ENCODE peak calls at places on chromosomes 13 and 19, in eight cellular contexts. One of them, this sample, is unnamed.

GRCh38 chr13:98677398-98677797 is 75.1 kb downstream of the SLC15A1 start:
- DNase-seq in activated B cell treated with CpG ODN at 0.5 μM for 24 hours: no peak
- DNase-seq in B cell: no peak
- DNase-seq in RWPE2: no peak
- DNase-seq in neural crest cell: no peak
- DNase-seq in progenitor cell of endocrine pancreas: no peak
- DNase-seq in heart left ventricle: no peak
- DNase-seq in neural progenitor cell: no peak
- DNase-seq in this sample: no peak

GRCh38 chr19:19053508-19054314 is 10.1 kb upstream of the SLC25A42 start:
- DNase-seq in activated B cell treated with CpG ODN at 0.5 μM for 24 hours: peak
- DNase-seq in B cell: peak
- DNase-seq in RWPE2: no peak
- DNase-seq in neural crest cell: peak
- DNase-seq in progenitor cell of endocrine pancreas: peak
- DNase-seq in heart left ventricle: peak
- DNase-seq in neural progenitor cell: peak
- DNase-seq in this sample: peak

GRCh38 chr19:55158848-55159793 is 1.6 kb upstream of the TNNI3 start:
- DNase-seq in activated B cell treated with CpG ODN at 0.5 μM for 24 hours: no peak
- DNase-seq in B cell: no peak
- DNase-seq in RWPE2: no peak
- DNase-seq in neural crest cell: no peak
- DNase-seq in progenitor cell of endocrine pancreas: no peak
- DNase-seq in heart left ventricle: peak
- DNase-seq in neural progenitor cell: no peak
- DNase-seq in this sample: no peak

GRCh38 chr13:24168980-24169379 is 8.5 kb downstream of the SPATA13 start:
- DNase-seq in activated B cell treated with CpG ODN at 0.5 μM for 24 hours: no peak
- DNase-seq in B cell: no peak
- DNase-seq in RWPE2: no peak
- DNase-seq in neural crest cell: no peak
- DNase-seq in progenitor cell of endocrine pancreas: no peak
- DNase-seq in heart left ventricle: no peak
- DNase-seq in neural progenitor cell: no peak
- DNase-seq in this sample: no peak

GRCh38 chr19:42254083-42254849 is 662 bp downstream of the ERF start:
- DNase-seq in activated B cell treated with CpG ODN at 0.5 μM for 24 hours: peak
- DNase-seq in B cell: peak
- DNase-seq in RWPE2: no peak
- DNase-seq in neural crest cell: peak
- DNase-seq in progenitor cell of endocrine pancreas: peak
- DNase-seq in heart left ventricle: peak
- DNase-seq in neural progenitor cell: peak
- DNase-seq in this sample: peak

GRCh38 chr13:75132800-75133695 is 348.9 kb downstream of the TBC1D4 start:
- DNase-seq in activated B cell treated with CpG ODN at 0.5 μM for 24 hours: no peak
- DNase-seq in B cell: no peak
- DNase-seq in RWPE2: no peak
- DNase-seq in neural crest cell: no peak
- DNase-seq in progenitor cell of endocrine pancreas: no peak
- DNase-seq in heart left ventricle: no peak
- DNase-seq in neural progenitor cell: no peak
- DNase-seq in this sample: no peak

GRCh38 chr13:24668511-24668910 is 11.7 kb upstream of the ATP12A start:
- DNase-seq in activated B cell treated with CpG ODN at 0.5 μM for 24 hours: no peak
- DNase-seq in B cell: no peak
- DNase-seq in RWPE2: no peak
- DNase-seq in neural crest cell: no peak
- DNase-seq in progenitor cell of endocrine pancreas: no peak
- DNase-seq in heart left ventricle: no peak
- DNase-seq in neural progenitor cell: no peak
- DNase-seq in this sample: no peak

GRCh38 chr13:28434934-28435333 is 60.0 kb downstream of the FLT1 start:
- DNase-seq in activated B cell treated with CpG ODN at 0.5 μM for 24 hours: no peak
- DNase-seq in B cell: no peak
- DNase-seq in RWPE2: no peak
- DNase-seq in neural crest cell: no peak
- DNase-seq in progenitor cell of endocrine pancreas: no peak
- DNase-seq in heart left ventricle: no peak
- DNase-seq in neural progenitor cell: no peak
- DNase-seq in this sample: no peak

GRCh38 chr13:26914624-26915023 is 154.0 kb upstream of the GPR12 start:
- DNase-seq in activated B cell treated with CpG ODN at 0.5 μM for 24 hours: no peak
- DNase-seq in B cell: no peak
- DNase-seq in RWPE2: no peak
- DNase-seq in neural crest cell: no peak
- DNase-seq in progenitor cell of endocrine pancreas: no peak
- DNase-seq in heart left ventricle: no peak
- DNase-seq in neural progenitor cell: no peak
- DNase-seq in this sample: no peak

GRCh38 chr19:45500918-45501729 is 2.9 kb downstream of the PPM1N start:
- DNase-seq in activated B cell treated with CpG ODN at 0.5 μM for 24 hours: no peak
- DNase-seq in B cell: no peak
- DNase-seq in RWPE2: no peak
- DNase-seq in neural crest cell: no peak
- DNase-seq in progenitor cell of endocrine pancreas: no peak
- DNase-seq in heart left ventricle: no peak
- DNase-seq in neural progenitor cell: no peak
- DNase-seq in this sample: no peak

GRCh38 chr19:45496349-45496953 is 396 bp downstream of the RTN2 start:
- DNase-seq in activated B cell treated with CpG ODN at 0.5 μM for 24 hours: peak
- DNase-seq in B cell: peak
- DNase-seq in RWPE2: no peak
- DNase-seq in neural crest cell: peak
- DNase-seq in progenitor cell of endocrine pancreas: peak
- DNase-seq in heart left ventricle: peak
- DNase-seq in neural progenitor cell: peak
- DNase-seq in this sample: peak

GRCh38 chr19:45499196-45500180 is 1.2 kb downstream of the PPM1N start:
- DNase-seq in activated B cell treated with CpG ODN at 0.5 μM for 24 hours: no peak
- DNase-seq in B cell: peak
- DNase-seq in RWPE2: no peak
- DNase-seq in neural crest cell: peak
- DNase-seq in progenitor cell of endocrine pancreas: no peak
- DNase-seq in heart left ventricle: no peak
- DNase-seq in neural progenitor cell: peak
- DNase-seq in this sample: peak

GRCh38 chr19:45497791-45498190 is 452 bp upstream of the PPM1N start:
- DNase-seq in activated B cell treated with CpG ODN at 0.5 μM for 24 hours: no peak
- DNase-seq in B cell: no peak
- DNase-seq in RWPE2: no peak
- DNase-seq in neural crest cell: no peak
- DNase-seq in progenitor cell of endocrine pancreas: no peak
- DNase-seq in heart left ventricle: no peak
- DNase-seq in neural progenitor cell: peak
- DNase-seq in this sample: no peak

GRCh38 chr19:45498411-45499195 is at the start of gene PPM1N:
- DNase-seq in activated B cell treated with CpG ODN at 0.5 μM for 24 hours: peak
- DNase-seq in B cell: peak
- DNase-seq in RWPE2: no peak
- DNase-seq in neural crest cell: peak
- DNase-seq in progenitor cell of endocrine pancreas: no peak
- DNase-seq in heart left ventricle: no peak
- DNase-seq in neural progenitor cell: peak
- DNase-seq in this sample: peak
- TF ChIP-seq CTCF in activated B cell treated with CpG ODN at 0.5 μM for 24 hours: no peak
- TF ChIP-seq CTCF in B cell: peak
- TF ChIP-seq CTCF in RWPE2: peak
- TF ChIP-seq CTCF in neural crest cell: no peak
- TF ChIP-seq CTCF in progenitor cell of endocrine pancreas: no peak
- TF ChIP-seq CTCF in heart left ventricle: no peak
- TF ChIP-seq CTCF in neural progenitor cell: peak
- TF ChIP-seq CTCF in this sample: peak

GRCh38 chr19:3852614-3853254 is 16.1 kb downstream of the ZFR2 start:
- DNase-seq in activated B cell treated with CpG ODN at 0.5 μM for 24 hours: no peak
- DNase-seq in B cell: no peak
- DNase-seq in RWPE2: no peak
- DNase-seq in neural crest cell: no peak
- DNase-seq in progenitor cell of endocrine pancreas: no peak
- DNase-seq in heart left ventricle: no peak
- DNase-seq in neural progenitor cell: no peak
- DNase-seq in this sample: no peak
- TF ChIP-seq CTCF in activated B cell treated with CpG ODN at 0.5 μM for 24 hours: no peak
- TF ChIP-seq CTCF in B cell: peak
- TF ChIP-seq CTCF in RWPE2: peak
- TF ChIP-seq CTCF in neural crest cell: peak
- TF ChIP-seq CTCF in progenitor cell of endocrine pancreas: no peak
- TF ChIP-seq CTCF in heart left ventricle: no peak
- TF ChIP-seq CTCF in neural progenitor cell: no peak
- TF ChIP-seq CTCF in this sample: peak

GRCh38 chr13:20489185-20489820 is 36.4 kb downstream of the CRYL1 start:
- DNase-seq in activated B cell treated with CpG ODN at 0.5 μM for 24 hours: no peak
- DNase-seq in B cell: no peak
- DNase-seq in RWPE2: no peak
- DNase-seq in neural crest cell: no peak
- DNase-seq in progenitor cell of endocrine pancreas: no peak
- DNase-seq in heart left ventricle: no peak
- DNase-seq in neural progenitor cell: no peak
- DNase-seq in this sample: peak
- TF ChIP-seq CTCF in activated B cell treated with CpG ODN at 0.5 μM for 24 hours: no peak
- TF ChIP-seq CTCF in B cell: no peak
- TF ChIP-seq CTCF in RWPE2: peak
- TF ChIP-seq CTCF in neural crest cell: no peak
- TF ChIP-seq CTCF in progenitor cell of endocrine pancreas: no peak
- TF ChIP-seq CTCF in heart left ventricle: no peak
- TF ChIP-seq CTCF in neural progenitor cell: no peak
- TF ChIP-seq CTCF in this sample: peak

GRCh38 chr13:80399340-80400163 is 58.6 kb upstream of the SPRY2 start:
- DNase-seq in activated B cell treated with CpG ODN at 0.5 μM for 24 hours: peak
- DNase-seq in B cell: no peak
- DNase-seq in RWPE2: no peak
- DNase-seq in neural crest cell: no peak
- DNase-seq in progenitor cell of endocrine pancreas: no peak
- DNase-seq in heart left ventricle: no peak
- DNase-seq in neural progenitor cell: peak
- DNase-seq in this sample: no peak
- TF ChIP-seq CTCF in activated B cell treated with CpG ODN at 0.5 μM for 24 hours: no peak
- TF ChIP-seq CTCF in B cell: no peak
- TF ChIP-seq CTCF in RWPE2: no peak
- TF ChIP-seq CTCF in neural crest cell: no peak
- TF ChIP-seq CTCF in progenitor cell of endocrine pancreas: no peak
- TF ChIP-seq CTCF in heart left ventricle: no peak
- TF ChIP-seq CTCF in neural progenitor cell: no peak
- TF ChIP-seq CTCF in this sample: no peak

GRCh38 chr19:4580021-4580901 is 20.8 kb upstream of the SEMA6B start:
- DNase-seq in activated B cell treated with CpG ODN at 0.5 μM for 24 hours: no peak
- DNase-seq in B cell: peak
- DNase-seq in RWPE2: no peak
- DNase-seq in neural crest cell: no peak
- DNase-seq in progenitor cell of endocrine pancreas: no peak
- DNase-seq in heart left ventricle: no peak
- DNase-seq in neural progenitor cell: peak
- DNase-seq in this sample: no peak
- TF ChIP-seq CTCF in activated B cell treated with CpG ODN at 0.5 μM for 24 hours: no peak
- TF ChIP-seq CTCF in B cell: no peak
- TF ChIP-seq CTCF in RWPE2: no peak
- TF ChIP-seq CTCF in neural crest cell: no peak
- TF ChIP-seq CTCF in progenitor cell of endocrine pancreas: peak
- TF ChIP-seq CTCF in heart left ventricle: no peak
- TF ChIP-seq CTCF in neural progenitor cell: peak
- TF ChIP-seq CTCF in this sample: no peak

DNA sequence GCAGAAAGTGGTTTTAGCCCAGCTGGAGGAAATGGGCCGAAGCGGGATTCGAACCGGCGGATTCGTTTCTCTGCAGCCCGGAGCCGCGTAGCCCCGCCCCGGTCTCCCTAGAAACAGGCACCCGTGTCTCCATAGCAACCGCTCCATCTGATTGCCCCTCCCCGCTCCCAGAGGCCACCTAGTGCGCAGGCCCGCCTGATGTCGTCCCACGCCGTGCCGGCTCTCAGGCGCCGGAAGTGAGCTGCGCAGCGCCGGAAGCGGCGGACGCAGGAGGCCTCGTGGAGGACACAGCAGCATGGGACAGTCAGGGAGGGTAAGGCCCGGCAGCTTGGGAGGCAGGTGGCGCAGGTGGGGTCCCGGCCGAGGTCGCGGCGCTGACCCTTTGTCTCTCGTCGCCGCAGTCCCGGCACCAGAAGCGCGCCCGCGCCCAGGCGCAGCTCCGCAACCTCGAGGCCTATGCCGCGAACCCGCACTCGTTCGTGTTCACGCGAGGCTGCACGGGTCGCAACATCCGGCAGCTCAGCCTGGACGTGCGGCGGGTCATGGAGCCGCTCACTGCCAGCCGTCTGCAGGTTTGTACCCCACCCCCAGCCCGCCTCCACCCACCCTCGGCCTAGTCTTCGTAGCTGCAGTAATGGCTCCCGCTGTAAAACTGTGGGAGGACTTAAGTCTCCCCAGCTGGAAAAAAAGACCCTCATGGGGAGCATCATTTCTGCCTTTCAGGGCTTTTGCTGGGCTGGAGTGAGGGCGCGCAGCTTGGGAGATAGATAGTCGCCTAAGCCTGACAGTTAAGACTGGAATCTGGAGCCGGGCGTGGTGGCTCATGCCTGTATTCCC is at the start of gene PPAN:
- DNase-seq in activated B cell treated with CpG ODN at 0.5 μM for 24 hours: peak
- DNase-seq in B cell: peak
- DNase-seq in RWPE2: peak
- DNase-seq in neural crest cell: peak
- DNase-seq in progenitor cell of endocrine pancreas: peak
- DNase-seq in heart left ventricle: peak
- DNase-seq in neural progenitor cell: peak
- DNase-seq in this sample: peak
- TF ChIP-seq CTCF in activated B cell treated with CpG ODN at 0.5 μM for 24 hours: no peak
- TF ChIP-seq CTCF in B cell: no peak
- TF ChIP-seq CTCF in RWPE2: no peak
- TF ChIP-seq CTCF in neural crest cell: no peak
- TF ChIP-seq CTCF in progenitor cell of endocrine pancreas: no peak
- TF ChIP-seq CTCF in heart left ventricle: no peak
- TF ChIP-seq CTCF in neural progenitor cell: no peak
- TF ChIP-seq CTCF in this sample: no peak

DNA sequence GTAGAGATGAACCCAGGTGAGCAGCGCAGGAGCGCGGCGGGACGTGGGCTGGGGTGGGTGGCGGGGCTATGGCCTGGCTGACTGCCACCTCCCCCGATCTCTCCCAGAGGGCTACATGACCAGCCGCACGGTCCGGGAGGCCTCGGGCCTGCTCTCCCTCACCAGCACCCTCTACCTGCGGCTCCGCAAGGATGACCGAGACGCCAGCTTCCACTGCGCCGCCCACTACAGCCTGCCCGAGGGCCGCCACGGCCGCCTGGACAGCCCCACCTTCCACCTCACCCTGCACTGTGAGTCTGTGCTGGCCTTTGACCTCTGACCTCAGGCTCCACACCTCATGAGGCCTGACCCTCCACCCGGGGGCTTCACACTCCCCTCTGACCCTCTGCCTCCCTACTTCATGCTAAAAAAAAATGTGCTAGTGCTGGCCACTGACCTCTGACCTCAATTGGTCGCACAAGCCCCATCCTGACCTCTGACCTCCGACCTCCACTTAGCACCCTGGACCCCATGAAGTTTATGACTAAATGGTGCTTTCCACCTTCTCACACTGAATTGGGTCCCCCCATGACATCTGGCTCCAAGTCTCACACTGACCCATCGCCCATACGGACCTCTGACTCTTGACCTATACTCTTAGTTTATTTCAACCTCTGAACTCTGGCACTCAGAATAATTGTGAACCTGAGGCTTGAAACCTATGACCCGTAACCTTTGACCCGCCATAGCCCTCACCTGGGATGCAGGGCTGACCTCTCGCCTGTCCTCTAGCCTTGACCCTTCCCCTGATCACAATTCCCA is 4.6 kb downstream of the BCAM start:
- DNase-seq in activated B cell treated with CpG ODN at 0.5 μM for 24 hours: no peak
- DNase-seq in B cell: peak
- DNase-seq in RWPE2: no peak
- DNase-seq in neural crest cell: no peak
- DNase-seq in progenitor cell of endocrine pancreas: no peak
- DNase-seq in heart left ventricle: no peak
- DNase-seq in neural progenitor cell: no peak
- DNase-seq in this sample: no peak
- TF ChIP-seq CTCF in activated B cell treated with CpG ODN at 0.5 μM for 24 hours: no peak
- TF ChIP-seq CTCF in B cell: no peak
- TF ChIP-seq CTCF in RWPE2: no peak
- TF ChIP-seq CTCF in neural crest cell: no peak
- TF ChIP-seq CTCF in progenitor cell of endocrine pancreas: no peak
- TF ChIP-seq CTCF in heart left ventricle: no peak
- TF ChIP-seq CTCF in neural progenitor cell: peak
- TF ChIP-seq CTCF in this sample: no peak